ENCODE peak calls at places on chromosomes 11 and 22, in four cellular contexts. One of them, this sample, is unnamed.

GRCh38 chr11:64713781-64714363 is 9.1 kb downstream of the NRXN2 start:
- DNase-seq in K562: no peak
- DNase-seq in GM12878: no peak
- DNase-seq in HepG2: no peak
- DNase-seq in this sample: no peak

GRCh38 chr11:35174666-35175065 is 35.7 kb downstream of the CD44 start:
- DNase-seq in HepG2: no peak
- DNase-seq in K562: no peak
- DNase-seq in GM12878: no peak
- DNase-seq in this sample: no peak

GRCh38 chr11:115360186-115360824 is 143.9 kb downstream of the CADM1 start:
- DNase-seq in K562: no peak
- DNase-seq in GM12878: no peak
- DNase-seq in HepG2: no peak
- DNase-seq in this sample: no peak

GRCh38 chr22:50488886-50489285 is 2.2 kb downstream of the MIOX start:
- DNase-seq in HepG2: no peak
- DNase-seq in GM12878: no peak
- DNase-seq in K562: no peak
- DNase-seq in this sample: no peak

GRCh38 chr11:67458266-67458665 is 3.1 kb downstream of the CABP4 start:
- DNase-seq in HepG2: no peak
- DNase-seq in GM12878: no peak
- DNase-seq in K562: no peak
- DNase-seq in this sample: no peak

GRCh38 chr11:2885017-2885675 is 429 bp downstream of the CDKN1C start:
- DNase-seq in HepG2: no peak
- DNase-seq in K562: peak; percentile 85
- DNase-seq in GM12878: no peak
- DNase-seq in this sample: peak; percentile 48

GRCh38 chr22:47139790-47140119 is 377.3 kb downstream of the TBC1D22A start:
- DNase-seq in HepG2: no peak
- DNase-seq in GM12878: no peak
- DNase-seq in K562: no peak
- DNase-seq in this sample: no peak

GRCh38 chr11:116217006-116217405 is 555.8 kb downstream of the BUD13 start:
- DNase-seq in HepG2: peak; percentile 34
- DNase-seq in K562: peak; percentile 20
- DNase-seq in GM12878: no peak
- DNase-seq in this sample: peak; percentile 63

GRCh38 chr22:20577045-20577444 is 69.6 kb downstream of the MED15 start:
- DNase-seq in K562: no peak
- DNase-seq in GM12878: no peak
- DNase-seq in HepG2: no peak
- DNase-seq in this sample: no peak

GRCh38 chr11:117391181-117391580 is 63.5 kb downstream of the CEP164 start:
- DNase-seq in HepG2: no peak
- DNase-seq in GM12878: no peak
- DNase-seq in K562: no peak
- DNase-seq in this sample: no peak

GRCh38 chr22:35582861-35583670 is 34.1 kb downstream of the MB start:
- DNase-seq in GM12878: peak; percentile 7
- DNase-seq in HepG2: peak; percentile 59
- DNase-seq in K562: peak; percentile 78
- DNase-seq in this sample: peak; percentile 91

GRCh38 chr11:59706518-59707285 is 6.9 kb downstream of the OR10V1 start:
- DNase-seq in K562: peak; percentile 72
- DNase-seq in HepG2: no peak
- DNase-seq in GM12878: no peak
- DNase-seq in this sample: no peak

GRCh38 chr11:43548921-43549320 is 131.6 kb upstream of the HSD17B12 start:
- DNase-seq in K562: no peak
- DNase-seq in GM12878: no peak
- DNase-seq in HepG2: no peak
- DNase-seq in this sample: no peak

GRCh38 chr11:130874955-130875531 is 41.2 kb downstream of the SNX19 start:
- DNase-seq in GM12878: no peak
- DNase-seq in HepG2: no peak
- DNase-seq in K562: no peak
- DNase-seq in this sample: no peak

GRCh38 chr11:130874396-130874795 is 41.9 kb downstream of the SNX19 start:
- DNase-seq in HepG2: no peak
- DNase-seq in K562: no peak
- DNase-seq in GM12878: no peak
- DNase-seq in this sample: no peak

GRCh38 chr11:130872513-130872912 is 43.8 kb downstream of the SNX19 start:
- DNase-seq in GM12878: no peak
- DNase-seq in HepG2: no peak
- DNase-seq in K562: no peak
- DNase-seq in this sample: no peak

GRCh38 chr11:130872961-130873360 is 43.3 kb downstream of the SNX19 start:
- DNase-seq in HepG2: no peak
- DNase-seq in GM12878: no peak
- DNase-seq in K562: no peak
- DNase-seq in this sample: no peak

GRCh38 chr11:130873766-130874165 is 42.5 kb downstream of the SNX19 start:
- DNase-seq in K562: no peak
- DNase-seq in GM12878: no peak
- DNase-seq in HepG2: no peak
- DNase-seq in this sample: no peak
- TF ChIP-seq FOXM1 in K562: no peak
- TF ChIP-seq FOXM1 in GM12878: no peak
- TF ChIP-seq FOXM1 in HepG2: no peak
- TF ChIP-seq FOXM1 in this sample: no peak

GRCh38 chr11:57680552-57680874 is 12.6 kb downstream of the ZDHHC5 start:
- DNase-seq in HepG2: no peak
- DNase-seq in GM12878: no peak
- DNase-seq in K562: peak; percentile 52
- DNase-seq in this sample: no peak
- TF ChIP-seq TARDBP in HepG2: no peak
- TF ChIP-seq TARDBP in GM12878: no peak
- TF ChIP-seq TARDBP in K562: no peak
- TF ChIP-seq TARDBP in this sample: no peak

GRCh38 chr22:22673099-22673498 is 28.7 kb downstream of the GGTLC2 start:
- DNase-seq in GM12878: no peak
- DNase-seq in HepG2: no peak
- DNase-seq in K562: no peak
- DNase-seq in this sample: no peak

GRCh38 chr22:22673628-22674027 is 29.2 kb downstream of the GGTLC2 start:
- DNase-seq in GM12878: no peak
- DNase-seq in HepG2: no peak
- DNase-seq in K562: no peak
- DNase-seq in this sample: no peak

GRCh38 chr22:22669093-22669492 is 24.7 kb downstream of the GGTLC2 start:
- DNase-seq in HepG2: no peak
- DNase-seq in GM12878: no peak
- DNase-seq in K562: no peak
- DNase-seq in this sample: no peak

GRCh38 chr22:22670076-22670795 is 25.8 kb downstream of the GGTLC2 start:
- DNase-seq in GM12878: no peak
- DNase-seq in HepG2: no peak
- DNase-seq in K562: no peak
- DNase-seq in this sample: no peak

DNA sequence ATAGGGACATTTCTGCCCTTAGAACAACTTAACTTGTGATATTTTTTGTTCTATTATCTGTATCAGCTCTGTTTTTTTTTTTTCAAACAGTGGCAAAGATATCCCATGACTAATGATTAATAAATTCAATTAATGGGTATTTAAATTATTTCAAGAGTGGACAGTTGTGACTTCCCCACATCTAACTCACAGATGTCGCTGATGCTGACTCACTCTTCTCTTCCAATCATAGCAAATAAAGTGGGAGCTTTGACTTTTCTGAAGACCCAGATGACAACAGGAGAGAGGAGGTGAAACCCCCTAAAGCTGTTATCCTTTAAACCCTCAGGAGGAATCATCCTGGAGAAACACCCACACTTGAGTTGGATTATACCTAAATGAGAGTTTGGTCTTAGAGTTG is 27.1 kb downstream of the GGTLC2 start:
- DNase-seq in HepG2: no peak
- DNase-seq in K562: no peak
- DNase-seq in GM12878: no peak
- DNase-seq in this sample: no peak
- TF ChIP-seq SP1 in HepG2: no peak
- TF ChIP-seq SP1 in K562: no peak
- TF ChIP-seq SP1 in GM12878: no peak
- TF ChIP-seq SP1 in this sample: no peak

GRCh38 chr11:72426758-72427157 is 7.6 kb downstream of the CLPB start:
- DNase-seq in GM12878: no peak
- DNase-seq in HepG2: no peak
- DNase-seq in K562: no peak
- DNase-seq in this sample: no peak

GRCh38 chr11:72431846-72432245 is 2.5 kb downstream of the CLPB start:
- DNase-seq in HepG2: no peak
- DNase-seq in GM12878: no peak
- DNase-seq in K562: no peak
- DNase-seq in this sample: no peak

GRCh38 chr11:72432347-72433287 is 1.7 kb downstream of the CLPB start:
- DNase-seq in GM12878: no peak
- DNase-seq in HepG2: peak; percentile 76
- DNase-seq in K562: no peak
- DNase-seq in this sample: no peak

GRCh38 chr11:72430743-72431570 is 3.4 kb downstream of the CLPB start:
- DNase-seq in GM12878: no peak
- DNase-seq in K562: peak; percentile 67
- DNase-seq in HepG2: peak; percentile 66
- DNase-seq in this sample: peak; percentile 63

GRCh38 chr11:72429626-72430025 is 4.7 kb downstream of the CLPB start:
- DNase-seq in GM12878: no peak
- DNase-seq in K562: no peak
- DNase-seq in HepG2: no peak
- DNase-seq in this sample: no peak
- TF ChIP-seq FOXM1 in GM12878: no peak
- TF ChIP-seq FOXM1 in K562: no peak
- TF ChIP-seq FOXM1 in HepG2: no peak
- TF ChIP-seq FOXM1 in this sample: no peak

DNA sequence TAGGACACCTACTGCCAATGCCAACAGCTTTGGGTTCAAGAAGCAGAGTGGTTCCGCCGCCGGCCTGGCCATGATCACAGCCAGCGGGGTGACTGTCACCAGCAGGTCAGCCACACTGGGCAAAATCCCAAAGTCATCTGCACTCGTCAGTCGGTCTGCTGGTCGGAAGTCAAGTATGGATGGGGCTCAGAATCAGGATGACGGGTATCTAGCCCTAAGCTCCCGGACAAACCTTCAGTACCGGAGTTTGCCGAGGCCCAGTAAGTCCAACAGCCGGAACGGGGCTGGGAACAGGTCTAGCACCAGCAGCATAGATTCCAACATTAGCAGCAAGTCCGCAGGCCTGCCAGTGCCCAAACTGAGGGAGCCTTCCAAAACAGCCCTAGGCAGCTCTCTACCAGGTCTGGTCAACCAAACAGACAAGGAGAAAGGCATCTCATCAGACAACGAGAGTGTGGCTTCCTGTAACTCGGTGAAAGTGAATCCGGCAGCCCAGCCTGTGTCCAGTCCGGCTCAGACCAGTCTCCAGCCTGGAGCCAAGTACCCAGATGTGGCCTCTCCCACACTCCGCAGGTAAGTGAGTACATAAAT is 115.1 kb downstream of the DBX1 start:
- DNase-seq in GM12878: no peak
- DNase-seq in HepG2: no peak
- DNase-seq in K562: no peak
- DNase-seq in this sample: no peak
- TF ChIP-seq TARDBP in GM12878: no peak
- TF ChIP-seq TARDBP in HepG2: no peak
- TF ChIP-seq TARDBP in K562: no peak
- TF ChIP-seq TARDBP in this sample: no peak

GRCh38 chr11:118715837-118716260 is 36.4 kb upstream of the TREH start:
- DNase-seq in GM12878: no peak
- DNase-seq in K562: peak; percentile 76
- DNase-seq in HepG2: no peak
- DNase-seq in this sample: no peak

GRCh38 chr11:118714816-118715215 is 35.4 kb upstream of the TREH start:
- DNase-seq in K562: no peak
- DNase-seq in GM12878: no peak
- DNase-seq in HepG2: no peak
- DNase-seq in this sample: no peak

GRCh38 chr11:118715245-118715807 is 35.9 kb upstream of the TREH start:
- DNase-seq in GM12878: no peak
- DNase-seq in K562: no peak
- DNase-seq in HepG2: no peak
- DNase-seq in this sample: no peak
- TF ChIP-seq SP1 in GM12878: no peak
- TF ChIP-seq SP1 in K562: no peak
- TF ChIP-seq SP1 in HepG2: no peak
- TF ChIP-seq SP1 in this sample: no peak

GRCh38 chr11:107493117-107493516 is 35.5 kb upstream of the CWF19L2 start:
- DNase-seq in K562: no peak
- DNase-seq in HepG2: no peak
- DNase-seq in GM12878: no peak
- DNase-seq in this sample: no peak
- TF ChIP-seq FOXM1 in K562: no peak
- TF ChIP-seq FOXM1 in HepG2: no peak
- TF ChIP-seq FOXM1 in GM12878: no peak
- TF ChIP-seq FOXM1 in this sample: no peak

DNA sequence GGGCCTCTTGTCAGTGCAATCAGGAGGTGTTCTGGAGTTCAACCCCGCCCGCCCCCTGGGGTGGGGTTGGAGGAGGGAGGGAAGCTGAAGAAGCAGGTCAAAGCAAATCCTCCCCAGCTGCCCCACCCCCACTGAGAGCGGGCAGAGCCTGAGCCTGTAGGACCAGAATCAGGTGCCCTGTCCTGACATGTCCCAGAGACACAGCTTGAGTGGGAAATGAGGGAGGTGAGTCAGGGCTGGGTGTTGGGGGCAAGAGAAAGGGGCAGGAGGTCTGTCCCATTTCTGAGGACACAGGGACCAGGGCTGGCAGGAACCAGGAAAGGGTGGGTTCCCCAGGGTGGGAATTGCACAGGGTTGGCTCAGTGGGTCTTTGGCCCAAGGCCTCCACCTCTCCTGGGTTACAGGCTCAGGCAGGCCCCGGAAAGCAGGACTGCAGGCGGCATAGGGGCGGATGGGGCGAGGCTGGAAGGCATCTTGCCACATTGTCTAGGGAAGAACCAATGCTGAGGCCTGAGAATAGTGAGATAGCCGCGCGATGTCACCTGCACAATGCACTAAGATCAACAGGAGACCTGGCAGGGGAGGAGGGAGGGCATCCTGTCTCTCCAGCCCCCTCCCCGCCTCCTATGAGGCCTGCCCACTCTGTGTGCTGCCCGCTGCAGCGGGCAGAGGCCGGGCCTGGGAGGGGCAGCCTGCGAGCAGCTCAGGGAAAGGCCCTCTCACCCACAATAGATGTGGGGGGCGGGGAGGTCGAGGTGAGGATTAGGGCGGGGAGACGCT is 32.4 kb downstream of the NECTIN1 start:
- DNase-seq in K562: no peak
- DNase-seq in GM12878: no peak
- DNase-seq in HepG2: no peak
- DNase-seq in this sample: no peak
- TF ChIP-seq TARDBP in K562: no peak
- TF ChIP-seq TARDBP in GM12878: no peak
- TF ChIP-seq TARDBP in HepG2: no peak
- TF ChIP-seq TARDBP in this sample: no peak

This sample was measured in HEK293T.